ENCODE peak calls at places on chromosomes 13 and 19, in nine cellular contexts. M is WTC11, U is nephron progenitor cell, O is cardiac muscle cell, I is progenitor cell of endocrine pancreas, Y is esophagus squamous epithelium, R is GM12878, W is cardiac fibroblast, D is neural crest cell. B is an unnamed sample.

GRCh38 chr13:101258071-101258470 is 158.2 kb downstream of the NALCN start:
- DNase-seq in M (peak), U (peak), O (no peak), I (no peak), Y (no peak), R (peak), W (peak), D (no peak), B (no peak)

GRCh38 chr19:49020931-49021895 is 2.9 kb downstream of the CGB3 start:
- DNase-seq in M (no peak), U (peak), O (peak), I (no peak), Y (no peak), R (no peak), W (peak), D (no peak), B (no peak)

GRCh38 chr13:74134226-74134776 is at the start of gene KLF12:
- DNase-seq in M (peak), U (peak), O (peak), I (peak), Y (peak), R (peak), W (peak), D (peak), B (peak)

GRCh38 chr13:59444210-59444857 is 719.4 kb downstream of the DIAPH3 start:
- DNase-seq in M (no peak), U (no peak), O (no peak), I (no peak), Y (no peak), R (no peak), W (no peak), D (no peak), B (no peak)

GRCh38 chr19:33612928-33613327 is 8.8 kb upstream of the CHST8 start:
- DNase-seq in M (no peak), U (no peak), O (no peak), I (no peak), Y (no peak), R (no peak), W (no peak), D (no peak), B (no peak)

GRCh38 chr19:19074172-19074905 is 10.5 kb downstream of the SLC25A42 start:
- DNase-seq in M (no peak), U (no peak), O (no peak), I (no peak), Y (no peak), R (no peak), W (no peak), D (no peak), B (no peak)

GRCh38 chr19:35408284-35409171 is 37.7 kb downstream of the GPR42 start:
- DNase-seq in M (no peak), U (no peak), O (no peak), I (no peak), Y (no peak), R (peak), W (no peak), D (no peak), B (no peak)

GRCh38 chr19:41320185-41320518 is 10.2 kb downstream of the CCDC97 start:
- DNase-seq in M (no peak), U (no peak), O (no peak), I (no peak), Y (no peak), R (no peak), W (no peak), D (no peak), B (no peak)

GRCh38 chr19:29687244-29687896 is 22.1 kb downstream of the PLEKHF1 start:
- DNase-seq in M (no peak), U (no peak), O (no peak), I (no peak), Y (no peak), R (no peak), W (peak), D (no peak), B (no peak)

GRCh38 chr13:22793598-22794134 is 387.1 kb upstream of the SGCG start:
- DNase-seq in M (no peak), U (peak), O (peak), I (no peak), Y (no peak), R (no peak), W (no peak), D (no peak), B (no peak)

GRCh38 chr19:18007939-18008673 is at the start of gene ARRDC2:
- DNase-seq in M (peak), U (peak), O (peak), I (peak), Y (peak), R (no peak), W (peak), D (peak), B (peak)

GRCh38 chr19:8938576-8938975 is 71.6 kb downstream of the MUC16 start:
- DNase-seq in M (no peak), U (no peak), O (no peak), I (no peak), Y (no peak), R (no peak), W (no peak), D (no peak), B (no peak)

GRCh38 chr19:33661336-33661735 is 39.6 kb downstream of the CHST8 start:
- DNase-seq in M (peak), U (no peak), O (no peak), I (no peak), Y (no peak), R (no peak), W (no peak), D (no peak), B (no peak)

GRCh38 chr13:63408227-63409202 is 1992.9 kb upstream of the PCDH20 start:
- DNase-seq in M (no peak), U (no peak), O (no peak), I (no peak), Y (no peak), R (no peak), W (no peak), D (no peak), B (no peak)

GRCh38 chr13:80533175-80533574 is 192.2 kb upstream of the SPRY2 start:
- DNase-seq in M (no peak), U (no peak), O (no peak), I (no peak), Y (no peak), R (no peak), W (no peak), D (no peak), B (no peak)

GRCh38 chr13:34076943-34077703 is 259.2 kb downstream of the RFC3 start:
- DNase-seq in M (no peak), U (no peak), O (peak), I (no peak), Y (no peak), R (no peak), W (peak), D (no peak), B (no peak)

GRCh38 chr13:84873951-84874350 is 925.3 kb downstream of the SLITRK6 start:
- DNase-seq in M (no peak), U (no peak), O (no peak), I (no peak), Y (no peak), R (no peak), W (no peak), D (no peak), B (no peak)

GRCh38 chr13:23934481-23934880 is 37.2 kb upstream of the C1QTNF9B start:
- DNase-seq in M (no peak), U (no peak), O (no peak), I (no peak), Y (no peak), R (no peak), W (peak), D (no peak), B (no peak)

GRCh38 chr19:20238025-20238623 is 71.1 kb downstream of the ZNF486 start:
- DNase-seq in M (peak), U (peak), O (peak), I (peak), Y (peak), R (peak), W (peak), D (peak), B (peak)

GRCh38 chr13:110520431-110521295 is 40.9 kb downstream of the RAB20 start:
- DNase-seq in M (no peak), U (no peak), O (no peak), I (no peak), Y (no peak), R (no peak), W (peak), D (no peak), B (no peak)

GRCh38 chr13:89401209-89401810 is 1730.1 kb downstream of the SLITRK5 start:
- DNase-seq in M (no peak), U (no peak), O (no peak), I (no peak), Y (no peak), R (no peak), W (peak), D (no peak), B (no peak)

GRCh38 chr13:39410089-39410901 is 192.7 kb downstream of the LHFPL6 start:
- DNase-seq in M (no peak), U (no peak), O (no peak), I (no peak), Y (no peak), R (no peak), W (peak), D (no peak), B (no peak)

GRCh38 chr13:24910502-24911134 is 146.6 kb downstream of the RNF17 start:
- DNase-seq in M (no peak), U (no peak), O (no peak), I (no peak), Y (no peak), R (no peak), W (no peak), D (no peak), B (no peak)

GRCh38 chr13:93450226-93450625 is 223.6 kb downstream of the GPC6 start:
- DNase-seq in M (no peak), U (no peak), O (no peak), I (no peak), Y (no peak), R (no peak), W (peak), D (no peak), B (no peak)

GRCh38 chr13:28252547-28252946 is 114.2 kb downstream of the PAN3 start:
- DNase-seq in M (no peak), U (no peak), O (no peak), I (no peak), Y (no peak), R (no peak), W (no peak), D (no peak), B (no peak)

GRCh38 chr19:18440421-18440877 is 2.5 kb upstream of the ISYNA1 start:
- DNase-seq in M (peak), U (no peak), O (peak), I (no peak), Y (no peak), R (no peak), W (no peak), D (no peak), B (no peak)

DNA sequence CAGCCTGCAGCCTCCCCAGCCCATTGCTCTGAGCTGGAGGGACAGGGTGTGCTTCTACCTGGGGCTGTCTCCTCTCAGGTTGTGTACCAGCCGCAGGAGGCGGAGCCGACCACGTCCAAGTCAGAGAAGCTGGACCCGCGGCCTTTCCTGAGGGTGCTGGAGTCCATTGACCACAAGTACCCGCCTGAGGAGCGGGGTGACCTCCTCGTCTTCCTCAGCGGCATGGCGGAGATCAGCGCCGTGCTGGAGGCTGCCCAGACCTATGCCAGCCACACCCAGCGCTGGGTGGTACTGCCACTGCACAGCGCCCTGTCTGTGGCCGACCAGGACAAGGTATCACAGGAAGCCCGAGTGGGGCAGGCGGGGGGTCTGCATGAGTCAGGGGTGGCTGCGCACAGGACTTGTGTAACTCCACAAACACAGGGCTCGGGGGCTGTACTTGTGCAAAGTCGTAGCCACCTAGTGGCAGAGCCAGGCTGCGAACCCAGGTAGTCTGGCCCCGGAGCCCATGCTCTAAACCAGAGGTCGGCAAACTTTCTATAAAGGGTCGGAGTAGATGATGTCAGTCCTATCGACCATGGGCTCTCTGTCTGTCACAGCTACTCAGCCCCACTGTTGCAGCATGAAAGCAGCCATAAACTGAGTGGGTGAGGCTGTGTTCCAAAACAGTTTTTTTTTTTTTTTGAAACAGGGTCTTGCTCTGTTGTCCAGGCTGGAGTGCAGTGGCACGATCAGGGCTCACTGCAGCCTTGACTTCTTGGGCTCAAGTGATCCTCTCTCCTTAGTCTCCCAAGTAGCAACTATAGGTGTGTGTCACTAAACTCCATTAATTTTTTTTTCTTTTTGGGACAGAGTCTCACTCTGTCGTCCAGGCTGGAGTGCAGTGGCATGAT is 8.9 kb downstream of the DHX34 start:
- DNase-seq in M (peak), U (no peak), O (no peak), I (no peak), Y (no peak), R (no peak), W (no peak), D (no peak), B (peak)
- TF ChIP-seq CTCF in M (no peak), U (no peak), O (peak), I (peak), Y (no peak), R (no peak), W (peak), D (peak), B (peak)

GRCh38 chr19:50705422-50706019 is 14.1 kb downstream of the SHANK1 start:
- DNase-seq in M (peak), U (peak), O (peak), I (no peak), Y (no peak), R (peak), W (peak), D (peak), B (no peak)
- TF ChIP-seq CTCF in M (peak), U (peak), O (peak), I (peak), Y (peak), R (peak), W (peak), D (peak), B (no peak)

GRCh38 chr13:91595677-91596076 is 197.3 kb downstream of the GPC5 start:
- DNase-seq in M (no peak), U (no peak), O (no peak), I (no peak), Y (no peak), R (no peak), W (no peak), D (no peak), B (no peak)

GRCh38 chr13:91598655-91599054 is 200.2 kb downstream of the GPC5 start:
- DNase-seq in M (no peak), U (no peak), O (no peak), I (no peak), Y (no peak), R (no peak), W (no peak), D (no peak), B (no peak)

GRCh38 chr13:91601807-91602206 is 203.4 kb downstream of the GPC5 start:
- DNase-seq in M (no peak), U (no peak), O (no peak), I (no peak), Y (no peak), R (no peak), W (no peak), D (no peak), B (no peak)

GRCh38 chr13:91596832-91597231 is 198.4 kb downstream of the GPC5 start:
- DNase-seq in M (no peak), U (peak), O (no peak), I (no peak), Y (no peak), R (no peak), W (no peak), D (no peak), B (no peak)

GRCh38 chr13:91601273-91601672 is 202.9 kb downstream of the GPC5 start:
- DNase-seq in M (no peak), U (no peak), O (no peak), I (no peak), Y (no peak), R (no peak), W (no peak), D (no peak), B (no peak)
- TF ChIP-seq CTCF in M (no peak), U (no peak), O (no peak), I (no peak), Y (no peak), R (no peak), W (no peak), D (no peak), B (no peak)

GRCh38 chr19:12513531-12514061 is 29.0 kb upstream of the ZNF709 start:
- DNase-seq in M (peak), U (no peak), O (no peak), I (no peak), Y (no peak), R (no peak), W (no peak), D (no peak), B (no peak)
- TF ChIP-seq CTCF in M (no peak), U (no peak), O (no peak), I (no peak), Y (no peak), R (no peak), W (no peak), D (no peak), B (no peak)